ENCODE peak calls at places on chromosomes 6 and 20, in seven cellular contexts. L, A, T, N, D, U and Q are unnamed samples.

GRCh38 chr6:74117113-74117512 is 421.1 kb downstream of the CD109 start:
- DNase-seq in N (no peak), A (no peak), U (no peak), D (no peak), L (no peak), T (no peak), Q (no peak)

GRCh38 chr6:30743099-30744053 is 889 bp upstream of the FLOT1 start:
- DNase-seq in T (no peak), U (no peak), A (no peak), D (peak), N (no peak), L (no peak), Q (peak)

GRCh38 chr6:109311481-109311880 is 70.8 kb downstream of the CD164 start:
- DNase-seq in D (no peak), N (no peak), L (no peak), U (no peak), T (no peak), A (no peak), Q (no peak)

GRCh38 chr20:6692566-6693168 is 74.8 kb upstream of the BMP2 start:
- DNase-seq in T (no peak), N (no peak), A (no peak), U (no peak), L (no peak), D (no peak), Q (no peak)

GRCh38 chr6:22821664-22822320 is 252.4 kb downstream of the HDGFL1 start:
- DNase-seq in D (no peak), T (no peak), N (no peak), L (no peak), A (no peak), U (no peak), Q (no peak)

GRCh38 chr20:35187584-35188190 is 15.8 kb downstream of the PROCR start:
- DNase-seq in L (no peak), N (no peak), T (no peak), D (no peak), A (no peak), U (no peak), Q (no peak)

GRCh38 chr6:44925100-44925739 is 402.9 kb upstream of the RUNX2 start:
- DNase-seq in U (no peak), L (no peak), D (peak), T (no peak), N (no peak), A (no peak), Q (no peak)

GRCh38 chr20:63625771-63626423 is 1.0 kb downstream of the GMEB2 start:
- DNase-seq in A (no peak), L (no peak), T (peak), D (peak), N (no peak), U (no peak), Q (no peak)

GRCh38 chr6:110953633-110954303 is 4.7 kb upstream of the GTF3C6 start:
- DNase-seq in U (no peak), T (no peak), A (no peak), N (no peak), L (no peak), D (no peak), Q (no peak)

GRCh38 chr6:83853178-83853967 is at the start of gene RIPPLY2:
- DNase-seq in N (peak), D (peak), U (no peak), T (peak), L (no peak), A (no peak), Q (peak)

GRCh38 chr20:37920270-37920669 is 17.3 kb downstream of the VSTM2L start:
- DNase-seq in D (no peak), N (no peak), U (no peak), L (no peak), A (no peak), T (no peak), Q (no peak)
- TF ChIP-seq CTCF in D (no peak), N (no peak), U (no peak), L (no peak), A (no peak), T (no peak), Q (no peak)

GRCh38 chr6:148516116-148517016 is 173.7 kb downstream of the SASH1 start:
- DNase-seq in U (no peak), D (no peak), T (no peak), A (no peak), N (no peak), L (no peak), Q (no peak)
- TF ChIP-seq CTCF in U (no peak), D (no peak), T (no peak), A (no peak), N (no peak), L (no peak), Q (no peak)

GRCh38 chr20:11098888-11099287 is 425.1 kb upstream of the JAG1 start:
- DNase-seq in U (no peak), A (no peak), L (no peak), N (peak), D (no peak), T (no peak), Q (no peak)
- TF ChIP-seq CTCF in U (no peak), A (no peak), L (no peak), N (peak), D (no peak), T (no peak), Q (no peak)

GRCh38 chr6:167077241-167077932 is 45.5 kb upstream of the CCR6 start:
- DNase-seq in L (no peak), N (no peak), A (no peak), D (no peak), U (no peak), T (no peak), Q (no peak)

GRCh38 chr6:167078745-167079144 is 44.2 kb upstream of the CCR6 start:
- DNase-seq in A (no peak), N (no peak), D (no peak), L (no peak), T (no peak), U (no peak), Q (no peak)

DNA sequence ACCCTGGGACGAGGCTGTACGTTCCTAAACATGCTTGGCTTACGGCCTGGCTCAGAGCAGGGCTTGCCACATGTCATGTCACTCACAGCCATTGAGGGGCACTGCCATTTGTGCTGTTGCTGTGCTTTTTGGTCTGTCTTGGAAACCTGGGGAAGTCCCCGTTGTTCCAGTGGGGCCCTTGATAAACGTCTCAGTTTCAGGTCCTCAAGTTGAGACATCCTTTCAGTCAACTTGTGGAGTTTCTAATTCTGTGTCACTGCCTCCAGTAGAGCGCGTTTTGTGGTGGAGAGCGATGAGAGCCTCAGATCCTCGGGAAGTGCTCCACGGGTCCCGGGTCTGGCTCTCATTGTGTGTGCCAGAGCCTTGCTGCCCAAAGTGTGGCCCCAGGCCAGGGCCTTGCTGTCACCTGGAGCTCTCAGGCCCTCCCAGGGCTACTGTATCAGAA is 43.0 kb upstream of the CCR6 start:
- DNase-seq in L (no peak), A (no peak), T (no peak), N (no peak), U (no peak), D (peak), Q (no peak)
- TF ChIP-seq CTCF in L (no peak), A (no peak), T (no peak), N (no peak), U (no peak), D (peak), Q (no peak)

GRCh38 chr20:5316188-5317158 is at the start of gene PROKR2:
- DNase-seq in D (peak), N (peak), U (no peak), A (no peak), L (no peak), T (no peak), Q (peak)
- TF ChIP-seq CTCF in D (no peak), N (peak), U (no peak), A (no peak), L (peak), T (no peak), Q (peak)

DNA sequence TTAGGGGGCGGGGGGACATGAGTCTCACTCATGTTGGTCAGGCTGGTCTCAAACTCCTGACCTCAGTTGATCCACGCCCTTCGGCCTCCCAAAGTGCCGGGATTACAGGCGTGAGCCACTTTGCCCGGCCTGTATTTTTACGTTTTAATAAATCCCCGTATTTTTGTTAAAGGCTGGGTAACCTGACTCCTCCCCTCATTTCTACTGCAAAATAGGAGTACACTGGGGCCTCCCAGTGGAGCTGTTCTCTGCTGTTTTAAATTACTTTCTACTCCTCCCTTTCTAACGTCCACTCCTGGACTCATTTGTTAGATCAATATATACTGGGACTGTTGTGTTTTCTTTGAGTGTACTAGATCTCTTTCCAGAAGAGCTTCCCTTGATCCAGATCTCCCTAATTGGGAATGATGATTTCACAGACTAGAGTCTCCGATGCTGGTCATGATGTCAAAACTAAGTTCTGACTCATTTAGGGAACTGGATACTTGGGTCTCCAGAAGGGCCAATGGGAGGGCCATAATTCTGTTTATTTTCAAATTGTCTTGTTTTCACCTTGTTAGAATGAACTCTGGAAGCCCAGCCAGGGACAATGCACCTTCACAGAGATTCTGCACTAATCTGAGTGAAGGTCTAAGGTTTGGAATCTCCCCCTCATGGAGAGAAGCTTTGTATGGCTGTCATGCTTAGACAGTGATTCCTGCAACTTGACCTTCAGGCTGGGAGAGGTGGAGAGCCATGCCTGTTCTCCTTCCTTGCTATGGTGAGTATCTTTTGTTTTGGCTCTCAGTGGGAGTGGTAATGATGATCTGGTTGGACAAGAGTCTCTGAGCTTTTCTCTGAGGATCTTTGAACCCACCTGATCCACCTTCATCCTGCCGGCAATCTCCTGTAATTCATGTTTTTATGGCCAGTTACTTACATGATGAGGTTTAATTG is 9.4 kb downstream of the HSPA1B start:
- DNase-seq in U (no peak), D (no peak), L (no peak), T (no peak), A (no peak), N (no peak), Q (no peak)
- TF ChIP-seq CTCF in U (no peak), D (no peak), L (no peak), T (no peak), A (peak), N (no peak), Q (no peak)

GRCh38 chr20:32749914-32750637 is 6.8 kb upstream of the COMMD7 start:
- DNase-seq in L (no peak), N (no peak), T (no peak), A (no peak), U (no peak), D (no peak), Q (peak)
- TF ChIP-seq CTCF in L (no peak), N (no peak), T (no peak), A (no peak), U (no peak), D (no peak), Q (no peak)

GRCh38 chr6:92784235-92784634 is 635.1 kb downstream of the EPHA7 start:
- DNase-seq in L (no peak), T (no peak), N (no peak), D (no peak), U (no peak), A (no peak), Q (no peak)
- TF ChIP-seq CTCF in L (no peak), T (no peak), N (no peak), D (no peak), U (no peak), A (no peak), Q (no peak)

GRCh38 chr6:37257320-37257633 is 295 bp upstream of the TBC1D22B start:
- DNase-seq in N (no peak), T (no peak), U (no peak), D (no peak), A (no peak), L (no peak), Q (no peak)

GRCh38 chr6:37259191-37259590 is 1.2 kb upstream of the TMEM217 start:
- DNase-seq in N (no peak), D (no peak), A (no peak), T (no peak), L (no peak), U (no peak), Q (no peak)

GRCh38 chr6:37257634-37258404 is at the start of the genes TBC1D22B and TMEM217:
- DNase-seq in N (peak), A (peak), D (peak), T (peak), L (peak), U (peak), Q (peak)

GRCh38 chr6:37258716-37259115 is 772 bp upstream of the TMEM217 start:
- DNase-seq in L (no peak), N (no peak), T (no peak), A (no peak), U (no peak), D (no peak), Q (no peak)

DNA sequence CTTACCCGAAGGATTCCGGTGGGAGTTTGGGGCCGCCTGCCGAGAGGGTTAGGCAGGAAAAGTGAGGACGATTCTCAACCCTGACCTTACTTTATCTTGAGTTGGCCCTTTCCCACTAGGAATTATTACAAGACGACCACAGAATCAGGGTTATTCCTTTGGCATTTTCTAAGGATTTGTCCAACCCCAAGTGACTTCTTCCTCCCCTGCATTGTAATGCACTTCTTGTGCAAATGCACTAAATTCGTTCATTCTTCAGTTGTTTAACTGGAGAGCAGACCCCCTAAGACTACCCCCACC is 411 bp upstream of the TMEM217 start:
- DNase-seq in T (no peak), N (no peak), L (no peak), A (no peak), U (no peak), D (no peak), Q (no peak)
- TF ChIP-seq CTCF in T (no peak), N (peak), L (no peak), A (no peak), U (no peak), D (no peak), Q (no peak)

GRCh38 chr6:63571883-63572732 is at the start of the genes LOC128125822 and PTP4A1:
- DNase-seq in L (peak), A (peak), N (peak), U (peak), D (peak), T (peak), Q (peak)
- TF ChIP-seq CTCF in L (no peak), A (no peak), N (no peak), U (no peak), D (no peak), T (no peak), Q (no peak)